ENCODE peak calls at places on chromosome X, in four cellular contexts. U is CD4-positive, alpha-beta T cell; O is WTC11; F is activated B cell treated with CpG ODN at 0.5 μM for 24 hours. P is an unnamed sample.

GRCh38 chrX:21723097-21723496 is 34.8 kb downstream of the SMPX start:
- DNase-seq in U (no peak), O (no peak), F (no peak), P (no peak)

GRCh38 chrX:40415675-40416074 is 165.1 kb upstream of the ATP6AP2 start:
- DNase-seq in U (no peak), O (no peak), F (no peak), P (no peak)

GRCh38 chrX:148914783-148915182 is 414.4 kb downstream of the AFF2 start:
- DNase-seq in U (no peak), O (no peak), F (no peak), P (no peak)

GRCh38 chrX:91039777-91040176 is 394.9 kb upstream of the PABPC5 start:
- DNase-seq in U (no peak), O (no peak), F (no peak), P (no peak)

GRCh38 chrX:24243692-24244091 is 70.2 kb downstream of the SUPT20HL2 start:
- DNase-seq in U (no peak), O (no peak), F (no peak), P (no peak)

GRCh38 chrX:130120321-130120731 is 10.0 kb upstream of the ELF4 start:
- DNase-seq in U (no peak), O (peak; percentile 46), F (no peak), P (no peak)

GRCh38 chrX:41333744-41333993 is 293 bp upstream of the DDX3X start:
- DNase-seq in U (no peak), O (no peak), F (no peak), P (no peak)

GRCh38 chrX:138765061-138765460 is 53.5 kb upstream of the FGF13 start:
- DNase-seq in U (no peak), O (no peak), F (no peak), P (no peak)

GRCh38 chrX:123869488-123869887 is 9.6 kb downstream of the XIAP start:
- DNase-seq in U (no peak), O (no peak), F (no peak), P (no peak)

GRCh38 chrX:123993326-123993725 is 31.8 kb downstream of the STAG2 start:
- DNase-seq in U (no peak), O (no peak), F (no peak), P (no peak)

GRCh38 chrX:46994096-46994495 is 81.9 kb downstream of the JADE3 start:
- DNase-seq in U (no peak), O (no peak), F (no peak), P (no peak)

GRCh38 chrX:50874878-50875277 is 35.7 kb upstream of the BMP15 start:
- DNase-seq in U (no peak), O (no peak), F (no peak), P (no peak)

GRCh38 chrX:47613082-47613481 is 6.6 kb downstream of the SYN1 start:
- DNase-seq in U (no peak), O (no peak), F (no peak), P (no peak)

GRCh38 chrX:13013353-13014110 is 30.9 kb downstream of the FAM9C start:
- DNase-seq in U (no peak), O (no peak), F (no peak), P (no peak)

GRCh38 chrX:54045563-54046228 is 1.4 kb upstream of the PHF8 start:
- DNase-seq in U (no peak), O (no peak), F (no peak), P (no peak)

GRCh38 chrX:30865020-30865419 is 24.0 kb downstream of the TAB3 start:
- DNase-seq in U (no peak), O (peak; percentile 27), F (no peak), P (no peak)

GRCh38 chrX:155086202-155086840 is 15.0 kb downstream of the BRCC3 start:
- DNase-seq in U (peak; percentile 18), O (peak; percentile 69), F (no peak), P (peak; percentile 50)
- TF ChIP-seq CTCF in U (peak; percentile 51), O (peak; percentile 46), F (no peak), P (peak; percentile 31)

DNA sequence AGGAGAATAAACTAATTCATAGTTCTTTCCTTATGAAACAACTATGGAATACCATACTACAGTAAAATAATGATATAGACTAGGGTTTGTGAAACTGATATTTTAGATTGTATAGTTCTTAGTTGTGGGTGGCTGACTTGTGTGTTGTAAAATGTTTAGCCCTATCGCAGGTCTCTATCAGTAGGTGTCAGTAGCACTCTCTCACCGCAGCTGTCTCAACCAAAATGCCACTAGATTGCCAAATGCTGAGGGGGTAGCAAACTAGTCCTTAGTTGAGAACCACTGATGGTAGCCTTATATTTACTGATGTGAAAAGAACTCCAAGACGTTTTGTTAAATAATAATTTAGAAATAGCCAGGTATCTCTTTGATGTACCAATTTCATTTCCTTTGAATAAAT is 48.1 kb downstream of the RHOXF2B start:
- DNase-seq in U (no peak), O (no peak), F (no peak), P (no peak)
- TF ChIP-seq CTCF in U (no peak), O (no peak), F (no peak), P (no peak)

GRCh38 chrX:48958635-48959094 is 1.3 kb upstream of the OTUD5 start:
- DNase-seq in U (no peak), O (no peak), F (no peak), P (no peak)

GRCh38 chrX:48960291-48960690 is 2.9 kb upstream of the OTUD5 start:
- DNase-seq in U (no peak), O (no peak), F (no peak), P (no peak)

GRCh38 chrX:48956728-48957414 is 536 bp downstream of the OTUD5 start:
- DNase-seq in U (no peak), O (no peak), F (peak; percentile 29), P (no peak)

GRCh38 chrX:48957827-48958634 is 624 bp upstream of the OTUD5 start:
- DNase-seq in U (peak; percentile 88), O (peak; percentile 93), F (peak; percentile 81), P (peak; percentile 97)

GRCh38 chrX:48957477-48957826 is at the start of gene OTUD5:
- DNase-seq in U (peak; percentile 65), O (no peak), F (no peak), P (peak; percentile 62)
- TF ChIP-seq CTCF in U (no peak), O (no peak), F (no peak), P (no peak)

GRCh38 chrX:153953342-153953830 is 8.9 kb upstream of the RENBP start:
- DNase-seq in U (peak; percentile 75), O (peak; percentile 82), F (peak; percentile 68), P (peak; percentile 62)

GRCh38 chrX:153954618-153955450 is 10.4 kb upstream of the RENBP start:
- DNase-seq in U (no peak), O (no peak), F (no peak), P (no peak)

GRCh38 chrX:153952373-153953026 is 8.1 kb upstream of the RENBP start:
- DNase-seq in U (no peak), O (no peak), F (no peak), P (no peak)

GRCh38 chrX:153955451-153955732 is 10.9 kb upstream of the RENBP start:
- DNase-seq in U (no peak), O (no peak), F (no peak), P (no peak)

GRCh38 chrX:153953892-153954617 is 9.6 kb upstream of the RENBP start:
- DNase-seq in U (no peak), O (no peak), F (no peak), P (no peak)
- TF ChIP-seq CTCF in U (no peak), O (no peak), F (no peak), P (no peak)

GRCh38 chrX:56563231-56564116 is at the start of gene UBQLN2:
- DNase-seq in U (peak; percentile 73), O (peak; percentile 68), F (peak; percentile 61), P (peak; percentile 77)
- TF ChIP-seq CTCF in U (no peak), O (no peak), F (no peak), P (no peak)

GRCh38 chrX:82230013-82230412 is 1028.1 kb downstream of the SH3BGRL start:
- DNase-seq in U (no peak), O (no peak), F (no peak), P (no peak)
- TF ChIP-seq CTCF in U (no peak), O (no peak), F (no peak), P (no peak)

DNA sequence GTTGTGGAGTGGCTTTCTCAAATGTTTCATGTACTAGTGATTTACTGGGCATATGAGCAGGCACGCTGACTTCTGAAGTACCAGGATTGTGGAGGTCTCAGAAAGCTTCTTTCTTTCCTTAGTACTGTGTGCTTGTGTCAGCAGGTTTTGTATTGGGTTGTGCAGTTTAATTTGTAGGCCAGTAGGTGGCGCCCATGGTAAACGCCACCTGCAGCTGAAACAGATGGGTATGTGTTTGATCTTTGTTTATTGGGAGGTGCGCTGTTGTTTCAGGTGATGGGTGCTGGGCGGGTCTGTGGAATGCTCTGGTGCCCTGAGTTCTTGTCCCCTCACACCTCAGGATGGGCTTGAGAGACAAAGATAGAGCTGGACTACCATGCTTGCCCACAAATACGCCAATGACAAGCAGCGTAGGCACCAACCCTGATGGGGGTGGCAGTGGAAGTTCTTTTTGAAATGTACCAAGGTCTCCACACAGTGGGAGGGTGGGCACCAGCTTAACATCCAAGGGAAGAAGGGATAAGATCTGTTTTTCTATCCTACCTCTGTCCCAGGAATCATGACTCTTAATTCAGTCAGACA is 141.5 kb downstream of the RPS6KA6 start:
- DNase-seq in U (no peak), O (peak; percentile 19), F (no peak), P (no peak)
- TF ChIP-seq CTCF in U (no peak), O (peak; percentile 26), F (no peak), P (no peak)

P was measured in CD8-positive, alpha-beta T cell.